ENCODE peak calls at places on chromosome 13, in nine cellular contexts. A, Z, G, M, P, J, R, S and K are unnamed samples.

GRCh38 chr13:114264886-114265611 is 16.4 kb upstream of the UPF3A start:
- DNase-seq in A (no peak), Z (peak), G (no peak), M (no peak), P (no peak), J (no peak), R (no peak), S (no peak), K (no peak)

GRCh38 chr13:106367361-106367781 is 168.1 kb downstream of the EFNB2 start:
- DNase-seq in A (no peak), Z (no peak), G (no peak), M (no peak), P (no peak), J (no peak), R (no peak), S (no peak), K (no peak)

GRCh38 chr13:35984776-35985453 is 146.3 kb downstream of the DCLK1 start:
- DNase-seq in A (no peak), Z (no peak), G (no peak), M (no peak), P (no peak), J (no peak), R (peak), S (no peak), K (no peak)

GRCh38 chr13:88932950-88933349 is 1261.8 kb downstream of the SLITRK5 start:
- DNase-seq in A (no peak), Z (no peak), G (no peak), M (no peak), P (no peak), J (no peak), R (no peak), S (no peak), K (no peak)

GRCh38 chr13:33060815-33061214 is 44.6 kb downstream of the KL start:
- DNase-seq in A (no peak), Z (no peak), G (no peak), M (no peak), P (no peak), J (no peak), R (no peak), S (no peak), K (no peak)

GRCh38 chr13:46771693-46772092 is 25.3 kb downstream of the ESD start:
- DNase-seq in A (no peak), Z (no peak), G (no peak), M (no peak), P (no peak), J (no peak), R (no peak), S (no peak), K (no peak)

GRCh38 chr13:85833938-85834337 is 34.7 kb upstream of the SLITRK6 start:
- DNase-seq in A (no peak), Z (no peak), G (no peak), M (no peak), P (no peak), J (no peak), R (no peak), S (no peak), K (no peak)

GRCh38 chr13:40440990-40441820 is 225.2 kb downstream of the FOXO1 start:
- DNase-seq in A (no peak), Z (no peak), G (no peak), M (peak), P (peak), J (no peak), R (no peak), S (no peak), K (no peak)

GRCh38 chr13:92433963-92434362 is 792.6 kb upstream of the GPC6 start:
- DNase-seq in A (no peak), Z (no peak), G (no peak), M (no peak), P (no peak), J (no peak), R (no peak), S (no peak), K (no peak)

GRCh38 chr13:35787937-35788336 is 311.4 kb upstream of the MAB21L1 start:
- DNase-seq in A (no peak), Z (no peak), G (no peak), M (no peak), P (no peak), J (no peak), R (no peak), S (no peak), K (no peak)

GRCh38 chr13:94813920-94814500 is 101.7 kb upstream of the SOX21 start:
- DNase-seq in A (no peak), Z (no peak), G (no peak), M (no peak), P (no peak), J (no peak), R (no peak), S (no peak), K (no peak)

GRCh38 chr13:59843040-59843439 is 320.7 kb downstream of the DIAPH3 start:
- DNase-seq in A (no peak), Z (no peak), G (no peak), M (no peak), P (no peak), J (no peak), R (no peak), S (no peak), K (no peak)

GRCh38 chr13:52371736-52372247 is 34.2 kb downstream of the THSD1 start:
- DNase-seq in A (no peak), Z (peak), G (no peak), M (no peak), P (no peak), J (no peak), R (no peak), S (no peak), K (no peak)

GRCh38 chr13:46210362-46211083 is 1.2 kb upstream of the LRRC63 start:
- DNase-seq in A (no peak), Z (no peak), G (no peak), M (no peak), P (no peak), J (no peak), R (no peak), S (no peak), K (no peak)

GRCh38 chr13:52892925-52893324 is 44.5 kb upstream of the PCDH8 start:
- DNase-seq in A (no peak), Z (no peak), G (no peak), M (no peak), P (no peak), J (no peak), R (no peak), S (no peak), K (no peak)

GRCh38 chr13:94114166-94114565 is 365.3 kb downstream of the DCT start:
- DNase-seq in A (no peak), Z (no peak), G (no peak), M (no peak), P (no peak), J (no peak), R (no peak), S (no peak), K (no peak)

GRCh38 chr13:105530468-105530867 is 1005.0 kb downstream of the EFNB2 start:
- DNase-seq in A (no peak), Z (no peak), G (no peak), M (no peak), P (no peak), J (no peak), R (no peak), S (no peak), K (no peak)

GRCh38 chr13:38630780-38631179 is 56.1 kb upstream of the FREM2 start:
- DNase-seq in A (no peak), Z (no peak), G (no peak), M (no peak), P (no peak), J (no peak), R (no peak), S (no peak), K (no peak)

GRCh38 chr13:49308104-49308875 is 60.6 kb downstream of the CDADC1 start:
- DNase-seq in A (no peak), Z (no peak), G (no peak), M (peak), P (peak), J (no peak), R (no peak), S (no peak), K (no peak)

GRCh38 chr13:98396071-98396710 is 180.7 kb downstream of the STK24 start:
- DNase-seq in A (no peak), Z (no peak), G (no peak), M (no peak), P (no peak), J (no peak), R (no peak), S (no peak), K (no peak)

GRCh38 chr13:40404407-40404806 is 262.0 kb downstream of the FOXO1 start:
- DNase-seq in A (no peak), Z (no peak), G (no peak), M (no peak), P (no peak), J (no peak), R (no peak), S (no peak), K (no peak)

GRCh38 chr13:24228852-24229458 is 68.4 kb downstream of the SPATA13 start:
- DNase-seq in A (no peak), Z (peak), G (no peak), M (peak), P (peak), J (no peak), R (no peak), S (no peak), K (no peak)

GRCh38 chr13:113769106-113769505 is 10.1 kb downstream of the TMEM255B start:
- DNase-seq in A (no peak), Z (no peak), G (no peak), M (no peak), P (no peak), J (no peak), R (no peak), S (no peak), K (no peak)

GRCh38 chr13:45833663-45834062 is 17.9 kb downstream of the SIAH3 start:
- DNase-seq in A (no peak), Z (no peak), G (no peak), M (peak), P (peak), J (no peak), R (no peak), S (no peak), K (no peak)

GRCh38 chr13:97199451-97199850 is 22.7 kb upstream of the MBNL2 start:
- DNase-seq in A (no peak), Z (no peak), G (no peak), M (no peak), P (no peak), J (no peak), R (no peak), S (no peak), K (no peak)

GRCh38 chr13:55199132-55199531 is 1941.6 kb upstream of the PRR20A start:
- DNase-seq in A (no peak), Z (no peak), G (no peak), M (no peak), P (no peak), J (no peak), R (no peak), S (no peak), K (no peak)

GRCh38 chr13:46100191-46100877 is 4.5 kb downstream of the CPB2 start:
- DNase-seq in A (no peak), Z (no peak), G (no peak), M (no peak), P (no peak), J (no peak), R (no peak), S (no peak), K (no peak)